ENCODE peak calls at places on chromosomes 11 and 22, in ten cellular contexts. F, G, O, A, N, D, K, H, Q and X are unnamed samples.

GRCh38 chr11:16788141-16789060 is 50.0 kb downstream of the C11orf58 start:
- DNase-seq in D (peak; percentile 83), Q (peak; percentile 99), G (no peak), H (no peak), F (peak; percentile 68), N (peak; percentile 81), O (peak; percentile 63), K (peak; percentile 91), A (peak; percentile 88), X (peak; percentile 99)

GRCh38 chr11:61168858-61169257 is 7.6 kb upstream of the VPS37C start:
- DNase-seq in K (no peak), G (no peak), O (no peak), D (no peak), A (no peak), N (no peak), H (no peak), F (no peak), Q (no peak), X (no peak)

GRCh38 chr11:14643697-14644395 is at the start of gene PDE3B:
- DNase-seq in Q (peak; percentile 7), F (peak; percentile 68), N (peak; percentile 35), D (peak; percentile 94), O (peak; percentile 6), A (peak; percentile 60), G (peak; percentile 36), H (peak; percentile 75), K (peak; percentile 95), X (peak; percentile 39)

GRCh38 chr22:42500164-42500835 is 19.3 kb downstream of the RRP7A start:
- DNase-seq in D (peak; percentile 96), F (peak; percentile 82), O (peak; percentile 54), A (peak; percentile 84), K (peak; percentile 95), H (no peak), Q (peak; percentile 37), N (peak; percentile 55), G (peak; percentile 33), X (peak; percentile 88)

GRCh38 chr11:95147364-95147905 is 57.8 kb downstream of the ENDOD1 start:
- DNase-seq in N (peak; percentile 89), H (no peak), G (no peak), Q (peak; percentile 91), F (no peak), D (peak; percentile 85), O (peak; percentile 94), K (no peak), A (peak; percentile 93), X (peak; percentile 92)

GRCh38 chr11:86669424-86669823 is 3.0 kb downstream of the ME3 start:
- DNase-seq in K (no peak), H (no peak), A (no peak), O (no peak), Q (no peak), F (no peak), N (no peak), D (no peak), G (no peak), X (no peak)

GRCh38 chr22:37777122-37777687 is 30.5 kb upstream of the GCAT start:
- DNase-seq in N (no peak), H (no peak), G (no peak), O (peak; percentile 49), Q (peak; percentile 97), A (peak; percentile 86), K (no peak), F (peak; percentile 43), D (no peak), X (peak; percentile 99)

GRCh38 chr22:29265306-29265705 is 2.5 kb downstream of the RHBDD3 start:
- DNase-seq in N (no peak), D (no peak), Q (no peak), K (peak; percentile 75), A (no peak), F (no peak), G (no peak), H (no peak), O (no peak), X (no peak)

DNA sequence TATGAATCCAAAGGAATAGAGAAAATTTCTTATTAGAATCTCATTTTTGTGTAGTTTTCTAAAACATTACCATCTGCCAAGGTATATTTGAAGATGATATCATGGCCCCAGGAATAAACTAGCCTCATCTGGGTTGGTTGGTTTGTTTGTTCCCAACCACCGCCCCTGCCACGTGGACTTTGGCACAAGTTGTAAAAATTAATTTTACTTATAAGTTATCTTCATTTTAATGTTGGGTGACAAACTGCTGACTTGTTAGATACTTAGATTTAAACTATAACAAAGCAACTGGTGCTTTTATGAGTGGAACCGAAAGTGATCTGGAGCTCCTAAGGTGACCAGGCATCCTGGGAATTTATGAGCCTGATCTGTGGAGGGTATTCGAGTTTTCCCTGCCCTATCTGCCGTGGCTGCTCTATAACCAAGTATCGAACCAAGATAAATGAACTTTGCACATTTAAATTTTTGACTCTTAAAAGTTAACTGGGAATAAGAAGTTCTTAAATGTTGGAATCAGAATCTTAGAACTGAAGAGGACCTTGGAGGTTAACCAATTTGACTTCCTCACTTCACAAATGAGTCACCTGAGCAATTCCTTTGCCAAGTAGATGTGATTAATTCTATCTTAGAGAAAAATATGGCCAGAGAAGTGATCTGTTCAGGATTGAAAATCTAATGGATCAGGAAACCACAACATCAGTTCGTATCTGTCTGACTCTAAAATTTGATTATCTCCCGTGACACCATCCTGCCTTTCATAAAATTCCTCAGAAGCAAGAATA is 129.1 kb upstream of the ARHGAP42 start:
- DNase-seq in O (peak; percentile 16), Q (peak; percentile 78), A (peak; percentile 68), D (no peak), H (no peak), N (no peak), G (no peak), K (no peak), F (no peak), X (peak; percentile 73)
- H3K4me3 ChIP-seq in O (no peak overlapping the region), Q (no peak overlapping the region), A (no peak overlapping the region), D (no peak overlapping the region), H (no peak overlapping the region), N (no peak overlapping the region), G (no peak overlapping the region), K (no peak overlapping the region), F (no peak overlapping the region), X (no peak overlapping the region)

GRCh38 chr11:70324354-70325115 is 54.0 kb downstream of the PPFIA1 start:
- DNase-seq in F (no peak), K (no peak), A (peak; percentile 23), N (no peak), G (no peak), O (peak; percentile 30), Q (no peak), H (no peak), D (no peak), X (no peak)

GRCh38 chr11:70328556-70328955 is 58.1 kb downstream of the PPFIA1 start:
- DNase-seq in G (no peak), A (no peak), H (no peak), N (no peak), D (no peak), K (no peak), F (no peak), O (no peak), Q (no peak), X (no peak)

GRCh38 chr11:70326843-70327242 is 56.4 kb downstream of the PPFIA1 start:
- DNase-seq in H (no peak), F (no peak), A (no peak), D (no peak), K (no peak), G (no peak), N (no peak), O (no peak), Q (no peak), X (no peak)

GRCh38 chr11:70327717-70328116 is 57.2 kb downstream of the PPFIA1 start:
- DNase-seq in H (no peak), N (no peak), Q (no peak), A (no peak), O (no peak), K (no peak), D (no peak), F (no peak), G (no peak), X (no peak)

GRCh38 chr11:70326365-70326803 is 55.9 kb downstream of the PPFIA1 start:
- DNase-seq in K (no peak), F (no peak), H (no peak), O (no peak), G (no peak), A (peak; percentile 83), D (no peak), N (no peak), Q (peak; percentile 40), X (peak; percentile 54)
- H3K4me3 ChIP-seq in K (peak overlapping the region; percentile 3), F (peak overlapping the region; percentile 26), H (no peak overlapping the region), O (no peak overlapping the region), G (no peak overlapping the region), A (peak overlapping the region; percentile 44), D (no peak overlapping the region), N (no peak overlapping the region), Q (no peak overlapping the region), X (no peak overlapping the region)

GRCh38 chr11:65383778-65384177 is 1.3 kb upstream of the SLC25A45 start:
- DNase-seq in K (no peak), Q (no peak), H (no peak), N (no peak), G (no peak), D (no peak), O (no peak), A (peak; percentile 21), F (no peak), X (no peak)

GRCh38 chr11:65382036-65382803 is at the start of gene SLC25A45:
- DNase-seq in O (peak; percentile 98), D (peak; percentile 89), A (peak; percentile 99), Q (peak; percentile 97), F (peak; percentile 94), K (peak; percentile 97), G (peak; percentile 91), H (peak; percentile 97), N (peak; percentile 99), X (peak; percentile 100)

GRCh38 chr11:65382804-65383368 is 440 bp upstream of the SLC25A45 start:
- DNase-seq in G (no peak), A (no peak), O (no peak), F (peak; percentile 89), H (no peak), N (no peak), D (peak; percentile 58), Q (no peak), K (peak; percentile 77), X (no peak)

GRCh38 chr11:65386307-65387081 is at the start of gene FRMD8:
- DNase-seq in Q (peak; percentile 59), H (peak; percentile 96), F (peak; percentile 95), D (peak; percentile 99), K (peak; percentile 97), G (peak; percentile 83), N (peak; percentile 85), A (peak; percentile 95), O (peak; percentile 72), X (peak; percentile 87)

DNA sequence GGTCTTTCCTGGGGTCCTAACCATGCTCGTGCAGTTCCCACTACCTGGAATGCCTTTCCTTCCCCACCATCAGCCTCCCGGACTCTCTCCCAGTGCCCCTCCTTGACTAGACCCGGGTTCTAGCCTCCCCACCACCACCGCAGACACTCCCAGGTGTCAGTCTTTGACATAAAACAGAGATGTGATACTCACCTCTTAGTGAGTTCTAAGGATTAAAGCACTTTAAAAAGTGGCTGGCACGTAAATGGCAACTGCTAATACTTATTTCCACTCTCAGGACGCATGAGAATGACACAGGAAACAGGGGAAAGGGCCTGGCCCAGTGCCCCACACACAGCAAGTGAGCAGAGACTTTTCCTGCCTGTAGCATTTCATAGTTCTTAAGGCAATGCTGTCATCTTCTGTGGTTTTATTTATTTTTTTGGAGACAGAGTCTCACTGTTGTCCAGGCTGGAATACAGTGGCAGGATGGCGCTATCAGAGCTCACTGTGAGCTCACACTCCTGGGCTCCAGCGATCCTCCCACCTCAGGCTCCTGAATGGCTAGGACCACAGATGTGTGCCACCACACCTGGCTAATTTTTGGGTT is 1.9 kb upstream of the SLC25A45 start:
- DNase-seq in Q (no peak), H (no peak), G (no peak), F (no peak), K (no peak), N (peak; percentile 59), D (no peak), A (peak; percentile 57), O (no peak), X (no peak)
- H3K4me3 ChIP-seq in Q (no peak overlapping the region), H (no peak overlapping the region), G (no peak overlapping the region), F (no peak overlapping the region), K (no peak overlapping the region), N (no peak overlapping the region), D (no peak overlapping the region), A (no peak overlapping the region), O (no peak overlapping the region), X (no peak overlapping the region)

GRCh38 chr11:40958707-40959106 is 500.7 kb downstream of the LRRC4C start:
- DNase-seq in G (no peak), N (no peak), D (no peak), K (no peak), O (no peak), H (no peak), A (no peak), F (no peak), Q (peak; percentile 36), X (peak; percentile 66)
- H3K4me3 ChIP-seq in G (no peak overlapping the region), N (no peak overlapping the region), D (no peak overlapping the region), K (no peak overlapping the region), O (no peak overlapping the region), H (no peak overlapping the region), A (no peak overlapping the region), F (no peak overlapping the region), Q (no peak overlapping the region), X (no peak overlapping the region)